ENCODE peak calls at places on chromosomes 7 and 10, in seven cellular contexts. One of them, this sample, is unnamed.

GRCh38 chr10:102399217-102400021 is 3.9 kb downstream of the NFKB2 start:
- DNase-seq in Panc1: no peak
- DNase-seq in A673: peak; percentile 89
- DNase-seq in astrocyte: peak; percentile 64
- DNase-seq in HCT116: peak; percentile 80
- DNase-seq in tibial artery: peak; percentile 86
- DNase-seq in body of pancreas: peak; percentile 93
- DNase-seq in this sample: peak; percentile 93

GRCh38 chr10:95573953-95574604 is 12.9 kb upstream of the SORBS1 start:
- DNase-seq in Panc1: no peak
- DNase-seq in A673: no peak
- DNase-seq in astrocyte: no peak
- DNase-seq in HCT116: no peak
- DNase-seq in tibial artery: no peak
- DNase-seq in body of pancreas: no peak
- DNase-seq in this sample: no peak

GRCh38 chr7:1403844-1404404 is 55.3 kb downstream of the MICALL2 start:
- DNase-seq in Panc1: no peak
- DNase-seq in A673: peak; percentile 90
- DNase-seq in astrocyte: peak; percentile 61
- DNase-seq in HCT116: no peak
- DNase-seq in tibial artery: no peak
- DNase-seq in body of pancreas: no peak
- DNase-seq in this sample: no peak

GRCh38 chr10:48798486-48799254 is 114.0 kb downstream of the WDFY4 start:
- DNase-seq in Panc1: no peak
- DNase-seq in A673: no peak
- DNase-seq in astrocyte: no peak
- DNase-seq in HCT116: no peak
- DNase-seq in tibial artery: no peak
- DNase-seq in body of pancreas: no peak
- DNase-seq in this sample: no peak

GRCh38 chr10:102267748-102268147 is 22.4 kb downstream of the GBF1 start:
- DNase-seq in Panc1: no peak
- DNase-seq in A673: peak; percentile 19
- DNase-seq in astrocyte: peak; percentile 60
- DNase-seq in HCT116: no peak
- DNase-seq in tibial artery: no peak
- DNase-seq in body of pancreas: no peak
- DNase-seq in this sample: no peak

GRCh38 chr10:119863951-119864565 is 8.6 kb downstream of the MCMBP start:
- DNase-seq in Panc1: no peak
- DNase-seq in A673: no peak
- DNase-seq in astrocyte: no peak
- DNase-seq in HCT116: no peak
- DNase-seq in tibial artery: no peak
- DNase-seq in body of pancreas: no peak
- DNase-seq in this sample: no peak

GRCh38 chr10:129332476-129332875 is 134.6 kb upstream of the MGMT start:
- DNase-seq in Panc1: no peak
- DNase-seq in A673: peak; percentile 88
- DNase-seq in astrocyte: no peak
- DNase-seq in HCT116: peak; percentile 6
- DNase-seq in tibial artery: no peak
- DNase-seq in body of pancreas: no peak
- DNase-seq in this sample: no peak

GRCh38 chr10:1548146-1548545 is 189.2 kb downstream of the ADARB2 start:
- DNase-seq in Panc1: no peak
- DNase-seq in A673: no peak
- DNase-seq in astrocyte: no peak
- DNase-seq in HCT116: no peak
- DNase-seq in tibial artery: no peak
- DNase-seq in body of pancreas: no peak
- DNase-seq in this sample: peak; percentile 10

GRCh38 chr7:68256295-68256694 is 1259.7 kb downstream of the TYW1 start:
- DNase-seq in Panc1: no peak
- DNase-seq in A673: no peak
- DNase-seq in astrocyte: no peak
- DNase-seq in HCT116: no peak
- DNase-seq in tibial artery: no peak
- DNase-seq in body of pancreas: no peak
- DNase-seq in this sample: no peak

GRCh38 chr10:3173173-3173878 is 744 bp upstream of the PITRM1 start:
- DNase-seq in Panc1: no peak
- DNase-seq in A673: no peak
- DNase-seq in astrocyte: no peak
- DNase-seq in HCT116: peak; percentile 93
- DNase-seq in tibial artery: no peak
- DNase-seq in body of pancreas: peak; percentile 94
- DNase-seq in this sample: peak; percentile 83

GRCh38 chr7:156773966-156774365 is 119.0 kb downstream of the LMBR1 start:
- DNase-seq in Panc1: no peak
- DNase-seq in A673: no peak
- DNase-seq in astrocyte: peak; percentile 34
- DNase-seq in HCT116: no peak
- DNase-seq in tibial artery: no peak
- DNase-seq in body of pancreas: no peak
- DNase-seq in this sample: no peak

GRCh38 chr7:22445140-22445722 is 54.8 kb downstream of the STEAP1B start:
- DNase-seq in Panc1: no peak
- DNase-seq in A673: peak; percentile 29
- DNase-seq in astrocyte: no peak
- DNase-seq in HCT116: no peak
- DNase-seq in tibial artery: peak; percentile 52
- DNase-seq in body of pancreas: peak; percentile 66
- DNase-seq in this sample: peak; percentile 43

GRCh38 chr7:44541-44896 is 147.9 kb upstream of the FAM20C start:
- DNase-seq in Panc1: no peak
- DNase-seq in A673: no peak
- DNase-seq in astrocyte: no peak
- DNase-seq in HCT116: no peak
- DNase-seq in tibial artery: no peak
- DNase-seq in body of pancreas: peak; percentile 3
- DNase-seq in this sample: peak; percentile 7

GRCh38 chr10:8056378-8056777 is 1.9 kb downstream of the GATA3 start:
- DNase-seq in Panc1: no peak
- DNase-seq in A673: no peak
- DNase-seq in astrocyte: no peak
- DNase-seq in HCT116: no peak
- DNase-seq in tibial artery: no peak
- DNase-seq in body of pancreas: no peak
- DNase-seq in this sample: no peak

GRCh38 chr7:74101061-74101681 is 17.6 kb downstream of the LIMK1 start:
- DNase-seq in Panc1: no peak
- DNase-seq in A673: no peak
- DNase-seq in astrocyte: no peak
- DNase-seq in HCT116: no peak
- DNase-seq in tibial artery: no peak
- DNase-seq in body of pancreas: no peak
- DNase-seq in this sample: no peak

GRCh38 chr7:84913731-84914130 is 273.1 kb downstream of the SEMA3D start:
- DNase-seq in Panc1: no peak
- DNase-seq in A673: no peak
- DNase-seq in astrocyte: peak; percentile 20
- DNase-seq in HCT116: no peak
- DNase-seq in tibial artery: no peak
- DNase-seq in body of pancreas: no peak
- DNase-seq in this sample: no peak

GRCh38 chr7:134368851-134369533 is 52.3 kb upstream of the SLC35B4 start:
- DNase-seq in Panc1: no peak
- DNase-seq in A673: peak; percentile 20
- DNase-seq in astrocyte: peak; percentile 79
- DNase-seq in HCT116: no peak
- DNase-seq in tibial artery: peak; percentile 37
- DNase-seq in body of pancreas: peak; percentile 64
- DNase-seq in this sample: no peak

GRCh38 chr7:102294589-102294988 is 7.9 kb downstream of the SH2B2 start:
- DNase-seq in Panc1: no peak
- DNase-seq in A673: no peak
- DNase-seq in astrocyte: no peak
- DNase-seq in HCT116: no peak
- DNase-seq in tibial artery: no peak
- DNase-seq in body of pancreas: no peak
- DNase-seq in this sample: no peak

GRCh38 chr10:12543589-12543988 is 194.2 kb downstream of the CAMK1D start:
- DNase-seq in Panc1: no peak
- DNase-seq in A673: no peak
- DNase-seq in astrocyte: no peak
- DNase-seq in HCT116: no peak
- DNase-seq in tibial artery: no peak
- DNase-seq in body of pancreas: no peak
- DNase-seq in this sample: no peak

GRCh38 chr10:30858499-30858898 is 173.2 kb downstream of the ZNF438 start:
- DNase-seq in Panc1: no peak
- DNase-seq in A673: peak; percentile 84
- DNase-seq in astrocyte: peak; percentile 13
- DNase-seq in HCT116: no peak
- DNase-seq in tibial artery: no peak
- DNase-seq in body of pancreas: no peak
- DNase-seq in this sample: no peak

GRCh38 chr7:4068286-4068685 is 613.8 kb upstream of the FOXK1 start:
- DNase-seq in Panc1: no peak
- DNase-seq in A673: no peak
- DNase-seq in astrocyte: no peak
- DNase-seq in HCT116: no peak
- DNase-seq in tibial artery: no peak
- DNase-seq in body of pancreas: no peak
- DNase-seq in this sample: no peak

GRCh38 chr7:92781117-92781720 is 55.2 kb downstream of the CDK6 start:
- DNase-seq in Panc1: no peak
- DNase-seq in A673: peak; percentile 84
- DNase-seq in astrocyte: no peak
- DNase-seq in HCT116: no peak
- DNase-seq in tibial artery: no peak
- DNase-seq in body of pancreas: no peak
- DNase-seq in this sample: peak; percentile 68

GRCh38 chr10:63665765-63666164 is 144.6 kb downstream of the REEP3 start:
- DNase-seq in Panc1: no peak
- DNase-seq in A673: peak; percentile 19
- DNase-seq in astrocyte: peak; percentile 73
- DNase-seq in HCT116: no peak
- DNase-seq in tibial artery: no peak
- DNase-seq in body of pancreas: no peak
- DNase-seq in this sample: no peak

GRCh38 chr10:122181901-122182799 is 88.9 kb upstream of the BTBD16 start:
- DNase-seq in Panc1: no peak
- DNase-seq in A673: no peak
- DNase-seq in astrocyte: no peak
- DNase-seq in HCT116: peak; percentile 8
- DNase-seq in tibial artery: no peak
- DNase-seq in body of pancreas: no peak
- DNase-seq in this sample: no peak

GRCh38 chr7:49776994-49777393 is 3.6 kb downstream of the VWC2 start:
- DNase-seq in Panc1: no peak
- DNase-seq in A673: no peak
- DNase-seq in astrocyte: no peak
- DNase-seq in HCT116: no peak
- DNase-seq in tibial artery: no peak
- DNase-seq in body of pancreas: peak; percentile 50
- DNase-seq in this sample: no peak

GRCh38 chr10:50536617-50537252 is 87.0 kb downstream of the SGMS1 start:
- DNase-seq in Panc1: no peak
- DNase-seq in A673: no peak
- DNase-seq in astrocyte: peak; percentile 46
- DNase-seq in HCT116: no peak
- DNase-seq in tibial artery: no peak
- DNase-seq in body of pancreas: no peak
- DNase-seq in this sample: no peak

GRCh38 chr7:100723732-100724275 is 3.5 kb downstream of the EPO start:
- DNase-seq in Panc1: no peak
- DNase-seq in A673: no peak
- DNase-seq in astrocyte: no peak
- DNase-seq in HCT116: no peak
- DNase-seq in tibial artery: no peak
- DNase-seq in body of pancreas: peak; percentile 37
- DNase-seq in this sample: peak; percentile 90
- H3K27me3 ChIP-seq in Panc1: no peaks in the 10 kb centered on the region
- H3K27me3 ChIP-seq in A673: peaks cover 38% of the 10 kb centered on the region
- H3K27me3 ChIP-seq in astrocyte: peaks cover 39% of the 10 kb centered on the region
- H3K27me3 ChIP-seq in HCT116: no peaks in the 10 kb centered on the region
- H3K27me3 ChIP-seq in tibial artery: no peaks in the 10 kb centered on the region
- H3K27me3 ChIP-seq in body of pancreas: no peaks in the 10 kb centered on the region
- H3K27me3 ChIP-seq in this sample: no peaks in the 10 kb centered on the region

GRCh38 chr10:70564901-70565351 is 37.6 kb downstream of the PRF1 start:
- DNase-seq in Panc1: no peak
- DNase-seq in A673: no peak
- DNase-seq in astrocyte: no peak
- DNase-seq in HCT116: no peak
- DNase-seq in tibial artery: no peak
- DNase-seq in body of pancreas: no peak
- DNase-seq in this sample: no peak
- TF ChIP-seq CTCF in Panc1: no peak
- TF ChIP-seq CTCF in A673: peak; percentile 22
- TF ChIP-seq CTCF in astrocyte: no peak
- TF ChIP-seq CTCF in HCT116: peak; percentile 29
- TF ChIP-seq CTCF in tibial artery: no peak
- TF ChIP-seq CTCF in body of pancreas: no peak
- TF ChIP-seq CTCF in this sample: no peak

DNA sequence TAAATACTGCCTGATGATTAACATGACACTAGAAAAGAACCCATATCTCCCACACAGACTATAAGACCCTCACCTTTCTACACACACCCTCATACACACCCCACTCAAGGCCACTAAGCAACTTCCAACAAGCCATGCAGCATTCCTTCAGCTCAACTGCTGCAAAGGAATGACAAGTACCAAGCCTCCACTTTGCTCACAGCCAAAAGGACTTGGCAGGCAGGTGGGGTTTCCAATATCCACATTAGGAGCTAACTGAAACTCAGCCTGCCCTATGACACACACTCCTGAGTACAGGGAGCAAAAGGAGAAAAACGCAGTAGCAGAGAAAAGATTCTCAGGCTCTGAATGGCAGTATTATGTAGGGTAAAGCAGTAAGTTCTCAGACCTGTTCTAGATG is 13.4 kb downstream of the USP54 start:
- DNase-seq in Panc1: no peak
- DNase-seq in A673: no peak
- DNase-seq in astrocyte: peak; percentile 81
- DNase-seq in HCT116: no peak
- DNase-seq in tibial artery: peak; percentile 84
- DNase-seq in body of pancreas: peak; percentile 88
- DNase-seq in this sample: peak; percentile 86
- H3K4me1 ChIP-seq in Panc1: peaks cover 2% of the 10 kb centered on the region
- H3K4me1 ChIP-seq in A673: no peaks in the 10 kb centered on the region
- H3K4me1 ChIP-seq in astrocyte: peaks cover 8% of the 10 kb centered on the region
- H3K4me1 ChIP-seq in HCT116: no peaks in the 10 kb centered on the region
- H3K4me1 ChIP-seq in tibial artery: peaks cover 18% of the 10 kb centered on the region
- H3K4me1 ChIP-seq in body of pancreas: peaks cover 58% of the 10 kb centered on the region
- H3K4me1 ChIP-seq in this sample: peaks cover 31% of the 10 kb centered on the region

DNA sequence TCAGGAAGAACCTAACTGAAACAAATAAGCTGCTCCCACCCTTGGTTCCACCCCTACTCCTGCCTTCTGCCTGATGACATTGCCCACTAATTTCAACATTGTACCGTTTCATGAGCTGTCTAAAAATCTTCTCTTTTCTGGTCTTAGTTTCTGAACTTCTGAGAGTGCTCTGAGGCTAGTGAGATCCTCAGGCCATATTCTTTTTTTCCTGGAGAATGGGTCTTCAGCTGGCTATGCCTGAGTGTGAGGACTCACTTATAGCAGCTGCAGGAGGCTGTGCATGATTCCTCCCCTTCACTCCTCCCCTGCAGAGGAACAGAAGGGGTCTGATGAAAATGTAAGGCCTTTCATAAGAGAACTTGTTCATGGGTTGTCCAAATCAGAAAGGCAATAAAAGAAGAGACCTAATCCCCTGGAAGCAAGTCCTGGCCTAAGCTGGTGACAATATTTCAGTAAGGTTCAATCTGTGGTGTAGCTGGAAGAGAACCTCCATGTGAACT is 11.1 kb downstream of the HOXA4 start:
- DNase-seq in Panc1: no peak
- DNase-seq in A673: no peak
- DNase-seq in astrocyte: peak; percentile 14
- DNase-seq in HCT116: no peak
- DNase-seq in tibial artery: no peak
- DNase-seq in body of pancreas: no peak
- DNase-seq in this sample: no peak
- H3K27me3 ChIP-seq in Panc1: no peaks in the 10 kb centered on the region
- H3K27me3 ChIP-seq in A673: peaks cover 100% of the 10 kb centered on the region
- H3K27me3 ChIP-seq in astrocyte: peaks cover 76% of the 10 kb centered on the region
- H3K27me3 ChIP-seq in HCT116: peaks cover 16% of the 10 kb centered on the region
- H3K27me3 ChIP-seq in tibial artery: no peaks in the 10 kb centered on the region
- H3K27me3 ChIP-seq in body of pancreas: peaks cover 50% of the 10 kb centered on the region
- H3K27me3 ChIP-seq in this sample: no peaks in the 10 kb centered on the region